ENCODE peak calls at places on chromosomes 11 and 22, in seven cellular contexts. D is dermis microvascular lymphatic vessel endothelial cell; K is RPMI7951; E is stimulated activated CD4-positive, alpha-beta T cell treated with anti-CD3 and anti-CD28 coated beads, TNF-alpha, amount 100 ng/mL, for 4 hours; B is brain microvascular endothelial cell; O is skeletal muscle cell; Q is stimulated activated CD8-positive, alpha-beta memory T cell treated with anti-CD3 and anti-CD28 coated beads, Interleukin-15, amount 100 ng/mL, for 1 hour. U is an unnamed sample.
A peak's percentile ranks its signal among the peaks of the same experiment; 100 is the strongest.

GRCh38 chr11:96154802-96155520 is 188.0 kb downstream of the MAML2 start:
- DNase-seq in Q (no peak), B (peak; percentile 77), O (peak; percentile 65), K (peak; percentile 69), E (no peak), D (peak; percentile 29), U (peak; percentile 76)

GRCh38 chr11:58301576-58301975 is 33.5 kb upstream of the OR10W1 start:
- DNase-seq in B (peak; percentile 75), D (no peak), Q (no peak), O (peak; percentile 45), K (peak; percentile 79), E (no peak), U (peak; percentile 47)

GRCh38 chr11:126167476-126167875 is 44.0 kb downstream of the RPUSD4 start:
- DNase-seq in Q (no peak), D (no peak), E (no peak), K (peak; percentile 67), O (no peak), B (no peak), U (peak; percentile 13)

GRCh38 chr11:10899542-10899830 is 41.6 kb upstream of the ZBED5 start:
- DNase-seq in O (no peak), E (no peak), K (no peak), Q (no peak), D (no peak), B (no peak), U (no peak)

GRCh38 chr11:66438009-66438503 is 592 bp downstream of the MRPL11 start:
- DNase-seq in D (no peak), K (no peak), B (no peak), Q (no peak), E (no peak), O (no peak), U (no peak)

GRCh38 chr11:70167120-70167519 is 36.0 kb upstream of the FADD start:
- DNase-seq in Q (no peak), B (no peak), E (no peak), O (no peak), K (no peak), D (no peak), U (no peak)

GRCh38 chr11:117820071-117820470 is 4.5 kb downstream of the FXYD2 start:
- DNase-seq in E (no peak), D (no peak), B (no peak), K (no peak), O (no peak), Q (no peak), U (no peak)

GRCh38 chr11:118657238-118657637 is 22.2 kb downstream of the TREH start:
- DNase-seq in O (no peak), K (peak; percentile 35), E (no peak), Q (no peak), B (no peak), D (no peak), U (no peak)

GRCh38 chr11:19290356-19290755 is 49.6 kb upstream of the E2F8 start:
- DNase-seq in O (no peak), D (no peak), B (no peak), Q (no peak), E (no peak), K (no peak), U (no peak)

GRCh38 chr11:10680956-10681487 is 12.5 kb downstream of the IRAG1 start:
- DNase-seq in B (no peak), O (no peak), K (no peak), Q (no peak), D (no peak), E (no peak), U (no peak)

GRCh38 chr22:20645954-20646353 is 128.0 kb upstream of the SERPIND1 start:
- DNase-seq in B (no peak), K (no peak), D (no peak), O (no peak), Q (no peak), E (no peak), U (no peak)

GRCh38 chr22:37658133-37659065 is at the start of gene PDXP:
- DNase-seq in Q (peak; percentile 93), D (peak; percentile 100), B (peak; percentile 100), O (peak; percentile 100), E (peak; percentile 99), K (peak; percentile 100), U (peak; percentile 100)

GRCh38 chr11:17516551-17517150 is 27.6 kb downstream of the USH1C start:
- DNase-seq in E (no peak), K (no peak), B (no peak), D (no peak), O (no peak), Q (no peak), U (no peak)

GRCh38 chr11:43359432-43359818 is 705 bp downstream of the TTC17 start:
- DNase-seq in E (no peak), K (peak; percentile 32), O (no peak), B (peak; percentile 17), Q (no peak), D (peak; percentile 44), U (peak; percentile 20)

GRCh38 chr22:36306227-36306626 is 53.3 kb downstream of the APOL1 start:
- DNase-seq in Q (no peak), B (no peak), D (no peak), K (no peak), E (no peak), O (no peak), U (no peak)

GRCh38 chr11:79227732-79228416 is 213.0 kb downstream of the TENM4 start:
- DNase-seq in O (no peak), E (no peak), Q (no peak), D (no peak), K (no peak), B (no peak), U (no peak)

GRCh38 chr11:59754859-59755700 is at the start of gene STX3:
- DNase-seq in Q (peak; percentile 45), B (peak; percentile 40), E (peak; percentile 51), K (peak; percentile 83), O (no peak), D (peak; percentile 77), U (peak; percentile 58)

GRCh38 chr11:71193431-71193830 is 58.9 kb downstream of the SHANK2 start:
- DNase-seq in E (no peak), O (no peak), Q (no peak), K (no peak), B (no peak), D (no peak), U (no peak)

GRCh38 chr22:40463727-40464126 is 93.3 kb downstream of the SGSM3 start:
- DNase-seq in E (no peak), K (no peak), B (no peak), D (peak; percentile 35), O (no peak), Q (no peak), U (no peak)

GRCh38 chr11:110774138-110775014 is 62.1 kb upstream of the ARHGAP20 start:
- DNase-seq in K (no peak), D (no peak), O (no peak), Q (no peak), B (no peak), E (no peak), U (peak; percentile 40)

U was measured in astrocyte of the spinal cord.